ENCODE peak calls at places on chromosomes 5 and 9, in nine cellular contexts. One of them, this sample, is unnamed.

GRCh38 chr9:27861887-27862286 is 288.6 kb upstream of the C9orf72 start:
- DNase-seq in HCT116: no peak
- DNase-seq in activated CD4-positive, alpha-beta T cell treated with anti-CD3 and anti-CD28 coated beads, Interleukin-2, amount 50 U/mL, for 1 hour: no peak
- DNase-seq in ureter: no peak
- DNase-seq in NCI-H510A treated with DMSO at 0.1 percent for 48 hours: no peak
- DNase-seq in stimulated activated naive CD8-positive, alpha-beta T cell treated with anti-CD3 and anti-CD28 coated beads, Interleukin-15, amount 100 ng/mL, for 72 hours: no peak
- DNase-seq in A549: no peak
- DNase-seq in iPS-NIHi11: no peak
- DNase-seq in mucosa of gallbladder: no peak
- DNase-seq in this sample: no peak

GRCh38 chr5:136006164-136006563 is 22.6 kb upstream of the TGFBI start:
- DNase-seq in HCT116: no peak
- DNase-seq in activated CD4-positive, alpha-beta T cell treated with anti-CD3 and anti-CD28 coated beads, Interleukin-2, amount 50 U/mL, for 1 hour: no peak
- DNase-seq in ureter: no peak
- DNase-seq in NCI-H510A treated with DMSO at 0.1 percent for 48 hours: no peak
- DNase-seq in stimulated activated naive CD8-positive, alpha-beta T cell treated with anti-CD3 and anti-CD28 coated beads, Interleukin-15, amount 100 ng/mL, for 72 hours: no peak
- DNase-seq in A549: peak; percentile 69
- DNase-seq in iPS-NIHi11: no peak
- DNase-seq in mucosa of gallbladder: no peak
- DNase-seq in this sample: no peak

GRCh38 chr9:133777111-133777791 is 39.1 kb upstream of the SARDH start:
- DNase-seq in HCT116: no peak
- DNase-seq in activated CD4-positive, alpha-beta T cell treated with anti-CD3 and anti-CD28 coated beads, Interleukin-2, amount 50 U/mL, for 1 hour: no peak
- DNase-seq in ureter: no peak
- DNase-seq in NCI-H510A treated with DMSO at 0.1 percent for 48 hours: no peak
- DNase-seq in stimulated activated naive CD8-positive, alpha-beta T cell treated with anti-CD3 and anti-CD28 coated beads, Interleukin-15, amount 100 ng/mL, for 72 hours: no peak
- DNase-seq in A549: no peak
- DNase-seq in iPS-NIHi11: no peak
- DNase-seq in mucosa of gallbladder: no peak
- DNase-seq in this sample: no peak

GRCh38 chr9:92728831-92729734 is 35.5 kb downstream of the BICD2 start:
- DNase-seq in HCT116: no peak
- DNase-seq in activated CD4-positive, alpha-beta T cell treated with anti-CD3 and anti-CD28 coated beads, Interleukin-2, amount 50 U/mL, for 1 hour: no peak
- DNase-seq in ureter: no peak
- DNase-seq in NCI-H510A treated with DMSO at 0.1 percent for 48 hours: no peak
- DNase-seq in stimulated activated naive CD8-positive, alpha-beta T cell treated with anti-CD3 and anti-CD28 coated beads, Interleukin-15, amount 100 ng/mL, for 72 hours: no peak
- DNase-seq in A549: no peak
- DNase-seq in iPS-NIHi11: no peak
- DNase-seq in mucosa of gallbladder: no peak
- DNase-seq in this sample: no peak

GRCh38 chr5:178207183-178207916 is 3.0 kb downstream of the HNRNPAB start:
- DNase-seq in HCT116: no peak
- DNase-seq in activated CD4-positive, alpha-beta T cell treated with anti-CD3 and anti-CD28 coated beads, Interleukin-2, amount 50 U/mL, for 1 hour: no peak
- DNase-seq in ureter: no peak
- DNase-seq in NCI-H510A treated with DMSO at 0.1 percent for 48 hours: no peak
- DNase-seq in stimulated activated naive CD8-positive, alpha-beta T cell treated with anti-CD3 and anti-CD28 coated beads, Interleukin-15, amount 100 ng/mL, for 72 hours: no peak
- DNase-seq in A549: peak; percentile 31
- DNase-seq in iPS-NIHi11: no peak
- DNase-seq in mucosa of gallbladder: peak; percentile 77
- DNase-seq in this sample: no peak

GRCh38 chr9:121871431-121872025 is 220.1 kb downstream of the DAB2IP start:
- DNase-seq in HCT116: no peak
- DNase-seq in activated CD4-positive, alpha-beta T cell treated with anti-CD3 and anti-CD28 coated beads, Interleukin-2, amount 50 U/mL, for 1 hour: no peak
- DNase-seq in ureter: no peak
- DNase-seq in NCI-H510A treated with DMSO at 0.1 percent for 48 hours: no peak
- DNase-seq in stimulated activated naive CD8-positive, alpha-beta T cell treated with anti-CD3 and anti-CD28 coated beads, Interleukin-15, amount 100 ng/mL, for 72 hours: no peak
- DNase-seq in A549: no peak
- DNase-seq in iPS-NIHi11: no peak
- DNase-seq in mucosa of gallbladder: no peak
- DNase-seq in this sample: no peak

GRCh38 chr5:88707216-88707965 is 175.6 kb downstream of the MEF2C start:
- DNase-seq in HCT116: no peak
- DNase-seq in activated CD4-positive, alpha-beta T cell treated with anti-CD3 and anti-CD28 coated beads, Interleukin-2, amount 50 U/mL, for 1 hour: no peak
- DNase-seq in ureter: no peak
- DNase-seq in NCI-H510A treated with DMSO at 0.1 percent for 48 hours: no peak
- DNase-seq in stimulated activated naive CD8-positive, alpha-beta T cell treated with anti-CD3 and anti-CD28 coated beads, Interleukin-15, amount 100 ng/mL, for 72 hours: no peak
- DNase-seq in A549: no peak
- DNase-seq in iPS-NIHi11: no peak
- DNase-seq in mucosa of gallbladder: no peak
- DNase-seq in this sample: no peak

GRCh38 chr5:177302354-177303110 is 987 bp downstream of the RAB24 start:
- DNase-seq in HCT116: no peak
- DNase-seq in activated CD4-positive, alpha-beta T cell treated with anti-CD3 and anti-CD28 coated beads, Interleukin-2, amount 50 U/mL, for 1 hour: no peak
- DNase-seq in ureter: no peak
- DNase-seq in NCI-H510A treated with DMSO at 0.1 percent for 48 hours: no peak
- DNase-seq in stimulated activated naive CD8-positive, alpha-beta T cell treated with anti-CD3 and anti-CD28 coated beads, Interleukin-15, amount 100 ng/mL, for 72 hours: no peak
- DNase-seq in A549: no peak
- DNase-seq in iPS-NIHi11: no peak
- DNase-seq in mucosa of gallbladder: no peak
- DNase-seq in this sample: no peak

GRCh38 chr9:78958887-78959286 is 612.9 kb upstream of the TLE4 start:
- DNase-seq in HCT116: peak; percentile 10
- DNase-seq in activated CD4-positive, alpha-beta T cell treated with anti-CD3 and anti-CD28 coated beads, Interleukin-2, amount 50 U/mL, for 1 hour: no peak
- DNase-seq in ureter: no peak
- DNase-seq in NCI-H510A treated with DMSO at 0.1 percent for 48 hours: no peak
- DNase-seq in stimulated activated naive CD8-positive, alpha-beta T cell treated with anti-CD3 and anti-CD28 coated beads, Interleukin-15, amount 100 ng/mL, for 72 hours: no peak
- DNase-seq in A549: peak; percentile 58
- DNase-seq in iPS-NIHi11: peak; percentile 19
- DNase-seq in mucosa of gallbladder: no peak
- DNase-seq in this sample: no peak

GRCh38 chr5:154465169-154465568 is 12.9 kb downstream of the HAND1 start:
- DNase-seq in HCT116: peak; percentile 23
- DNase-seq in activated CD4-positive, alpha-beta T cell treated with anti-CD3 and anti-CD28 coated beads, Interleukin-2, amount 50 U/mL, for 1 hour: no peak
- DNase-seq in ureter: no peak
- DNase-seq in NCI-H510A treated with DMSO at 0.1 percent for 48 hours: no peak
- DNase-seq in stimulated activated naive CD8-positive, alpha-beta T cell treated with anti-CD3 and anti-CD28 coated beads, Interleukin-15, amount 100 ng/mL, for 72 hours: no peak
- DNase-seq in A549: peak; percentile 51
- DNase-seq in iPS-NIHi11: no peak
- DNase-seq in mucosa of gallbladder: no peak
- DNase-seq in this sample: peak; percentile 86

GRCh38 chr5:129591508-129592160 is 131.5 kb downstream of the ADAMTS19 start:
- DNase-seq in HCT116: no peak
- DNase-seq in activated CD4-positive, alpha-beta T cell treated with anti-CD3 and anti-CD28 coated beads, Interleukin-2, amount 50 U/mL, for 1 hour: no peak
- DNase-seq in ureter: no peak
- DNase-seq in NCI-H510A treated with DMSO at 0.1 percent for 48 hours: no peak
- DNase-seq in stimulated activated naive CD8-positive, alpha-beta T cell treated with anti-CD3 and anti-CD28 coated beads, Interleukin-15, amount 100 ng/mL, for 72 hours: no peak
- DNase-seq in A549: no peak
- DNase-seq in iPS-NIHi11: no peak
- DNase-seq in mucosa of gallbladder: no peak
- DNase-seq in this sample: no peak

GRCh38 chr9:93625000-93625399 is 48.6 kb downstream of the PHF2 start:
- DNase-seq in HCT116: no peak
- DNase-seq in activated CD4-positive, alpha-beta T cell treated with anti-CD3 and anti-CD28 coated beads, Interleukin-2, amount 50 U/mL, for 1 hour: no peak
- DNase-seq in ureter: no peak
- DNase-seq in NCI-H510A treated with DMSO at 0.1 percent for 48 hours: no peak
- DNase-seq in stimulated activated naive CD8-positive, alpha-beta T cell treated with anti-CD3 and anti-CD28 coated beads, Interleukin-15, amount 100 ng/mL, for 72 hours: no peak
- DNase-seq in A549: no peak
- DNase-seq in iPS-NIHi11: no peak
- DNase-seq in mucosa of gallbladder: no peak
- DNase-seq in this sample: no peak

GRCh38 chr9:101639785-101640437 is 45.1 kb upstream of the PPP3R2 start:
- DNase-seq in HCT116: no peak
- DNase-seq in activated CD4-positive, alpha-beta T cell treated with anti-CD3 and anti-CD28 coated beads, Interleukin-2, amount 50 U/mL, for 1 hour: no peak
- DNase-seq in ureter: no peak
- DNase-seq in NCI-H510A treated with DMSO at 0.1 percent for 48 hours: no peak
- DNase-seq in stimulated activated naive CD8-positive, alpha-beta T cell treated with anti-CD3 and anti-CD28 coated beads, Interleukin-15, amount 100 ng/mL, for 72 hours: no peak
- DNase-seq in A549: no peak
- DNase-seq in iPS-NIHi11: no peak
- DNase-seq in mucosa of gallbladder: no peak
- DNase-seq in this sample: no peak

GRCh38 chr5:4079881-4080280 is 484.2 kb downstream of the IRX1 start:
- DNase-seq in HCT116: no peak
- DNase-seq in activated CD4-positive, alpha-beta T cell treated with anti-CD3 and anti-CD28 coated beads, Interleukin-2, amount 50 U/mL, for 1 hour: no peak
- DNase-seq in ureter: no peak
- DNase-seq in NCI-H510A treated with DMSO at 0.1 percent for 48 hours: no peak
- DNase-seq in stimulated activated naive CD8-positive, alpha-beta T cell treated with anti-CD3 and anti-CD28 coated beads, Interleukin-15, amount 100 ng/mL, for 72 hours: no peak
- DNase-seq in A549: no peak
- DNase-seq in iPS-NIHi11: no peak
- DNase-seq in mucosa of gallbladder: no peak
- DNase-seq in this sample: no peak

GRCh38 chr9:70873506-70873905 is 247.9 kb downstream of the TRPM3 start:
- DNase-seq in HCT116: no peak
- DNase-seq in activated CD4-positive, alpha-beta T cell treated with anti-CD3 and anti-CD28 coated beads, Interleukin-2, amount 50 U/mL, for 1 hour: no peak
- DNase-seq in ureter: no peak
- DNase-seq in NCI-H510A treated with DMSO at 0.1 percent for 48 hours: no peak
- DNase-seq in stimulated activated naive CD8-positive, alpha-beta T cell treated with anti-CD3 and anti-CD28 coated beads, Interleukin-15, amount 100 ng/mL, for 72 hours: no peak
- DNase-seq in A549: no peak
- DNase-seq in iPS-NIHi11: no peak
- DNase-seq in mucosa of gallbladder: no peak
- DNase-seq in this sample: no peak

GRCh38 chr5:149265559-149265958 is 6.1 kb upstream of the AFAP1L1 start:
- DNase-seq in HCT116: no peak
- DNase-seq in activated CD4-positive, alpha-beta T cell treated with anti-CD3 and anti-CD28 coated beads, Interleukin-2, amount 50 U/mL, for 1 hour: no peak
- DNase-seq in ureter: no peak
- DNase-seq in NCI-H510A treated with DMSO at 0.1 percent for 48 hours: peak; percentile 5
- DNase-seq in stimulated activated naive CD8-positive, alpha-beta T cell treated with anti-CD3 and anti-CD28 coated beads, Interleukin-15, amount 100 ng/mL, for 72 hours: no peak
- DNase-seq in A549: peak; percentile 31
- DNase-seq in iPS-NIHi11: no peak
- DNase-seq in mucosa of gallbladder: no peak
- DNase-seq in this sample: peak; percentile 44

GRCh38 chr5:10400834-10401233 is 40.8 kb upstream of the ROPN1L start:
- DNase-seq in HCT116: no peak
- DNase-seq in activated CD4-positive, alpha-beta T cell treated with anti-CD3 and anti-CD28 coated beads, Interleukin-2, amount 50 U/mL, for 1 hour: no peak
- DNase-seq in ureter: no peak
- DNase-seq in NCI-H510A treated with DMSO at 0.1 percent for 48 hours: no peak
- DNase-seq in stimulated activated naive CD8-positive, alpha-beta T cell treated with anti-CD3 and anti-CD28 coated beads, Interleukin-15, amount 100 ng/mL, for 72 hours: no peak
- DNase-seq in A549: no peak
- DNase-seq in iPS-NIHi11: no peak
- DNase-seq in mucosa of gallbladder: no peak
- DNase-seq in this sample: no peak

GRCh38 chr5:179243333-179243732 is 101.9 kb downstream of the ADAMTS2 start:
- DNase-seq in HCT116: no peak
- DNase-seq in activated CD4-positive, alpha-beta T cell treated with anti-CD3 and anti-CD28 coated beads, Interleukin-2, amount 50 U/mL, for 1 hour: no peak
- DNase-seq in ureter: no peak
- DNase-seq in NCI-H510A treated with DMSO at 0.1 percent for 48 hours: no peak
- DNase-seq in stimulated activated naive CD8-positive, alpha-beta T cell treated with anti-CD3 and anti-CD28 coated beads, Interleukin-15, amount 100 ng/mL, for 72 hours: no peak
- DNase-seq in A549: no peak
- DNase-seq in iPS-NIHi11: no peak
- DNase-seq in mucosa of gallbladder: no peak
- DNase-seq in this sample: no peak

GRCh38 chr5:42543774-42544173 is 120.5 kb downstream of the GHR start:
- DNase-seq in HCT116: no peak
- DNase-seq in activated CD4-positive, alpha-beta T cell treated with anti-CD3 and anti-CD28 coated beads, Interleukin-2, amount 50 U/mL, for 1 hour: no peak
- DNase-seq in ureter: no peak
- DNase-seq in NCI-H510A treated with DMSO at 0.1 percent for 48 hours: no peak
- DNase-seq in stimulated activated naive CD8-positive, alpha-beta T cell treated with anti-CD3 and anti-CD28 coated beads, Interleukin-15, amount 100 ng/mL, for 72 hours: no peak
- DNase-seq in A549: no peak
- DNase-seq in iPS-NIHi11: no peak
- DNase-seq in mucosa of gallbladder: no peak
- DNase-seq in this sample: no peak

GRCh38 chr9:30774326-30774725 is 1610.1 kb upstream of the ACO1 start:
- DNase-seq in HCT116: no peak
- DNase-seq in activated CD4-positive, alpha-beta T cell treated with anti-CD3 and anti-CD28 coated beads, Interleukin-2, amount 50 U/mL, for 1 hour: no peak
- DNase-seq in ureter: no peak
- DNase-seq in NCI-H510A treated with DMSO at 0.1 percent for 48 hours: no peak
- DNase-seq in stimulated activated naive CD8-positive, alpha-beta T cell treated with anti-CD3 and anti-CD28 coated beads, Interleukin-15, amount 100 ng/mL, for 72 hours: no peak
- DNase-seq in A549: peak; percentile 41
- DNase-seq in iPS-NIHi11: peak; percentile 29
- DNase-seq in mucosa of gallbladder: no peak
- DNase-seq in this sample: no peak

GRCh38 chr9:83688921-83689320 is 18.8 kb downstream of the UBQLN1 start:
- DNase-seq in HCT116: no peak
- DNase-seq in activated CD4-positive, alpha-beta T cell treated with anti-CD3 and anti-CD28 coated beads, Interleukin-2, amount 50 U/mL, for 1 hour: no peak
- DNase-seq in ureter: no peak
- DNase-seq in NCI-H510A treated with DMSO at 0.1 percent for 48 hours: no peak
- DNase-seq in stimulated activated naive CD8-positive, alpha-beta T cell treated with anti-CD3 and anti-CD28 coated beads, Interleukin-15, amount 100 ng/mL, for 72 hours: no peak
- DNase-seq in A549: no peak
- DNase-seq in iPS-NIHi11: no peak
- DNase-seq in mucosa of gallbladder: no peak
- DNase-seq in this sample: no peak

GRCh38 chr9:72537671-72538070 is 16.3 kb downstream of the TMC1 start:
- DNase-seq in HCT116: no peak
- DNase-seq in activated CD4-positive, alpha-beta T cell treated with anti-CD3 and anti-CD28 coated beads, Interleukin-2, amount 50 U/mL, for 1 hour: no peak
- DNase-seq in ureter: no peak
- DNase-seq in NCI-H510A treated with DMSO at 0.1 percent for 48 hours: no peak
- DNase-seq in stimulated activated naive CD8-positive, alpha-beta T cell treated with anti-CD3 and anti-CD28 coated beads, Interleukin-15, amount 100 ng/mL, for 72 hours: no peak
- DNase-seq in A549: no peak
- DNase-seq in iPS-NIHi11: no peak
- DNase-seq in mucosa of gallbladder: no peak
- DNase-seq in this sample: no peak

GRCh38 chr9:133778336-133778995 is 40.3 kb upstream of the SARDH start:
- DNase-seq in HCT116: no peak
- DNase-seq in activated CD4-positive, alpha-beta T cell treated with anti-CD3 and anti-CD28 coated beads, Interleukin-2, amount 50 U/mL, for 1 hour: no peak
- DNase-seq in ureter: no peak
- DNase-seq in NCI-H510A treated with DMSO at 0.1 percent for 48 hours: no peak
- DNase-seq in stimulated activated naive CD8-positive, alpha-beta T cell treated with anti-CD3 and anti-CD28 coated beads, Interleukin-15, amount 100 ng/mL, for 72 hours: no peak
- DNase-seq in A549: no peak
- DNase-seq in iPS-NIHi11: no peak
- DNase-seq in mucosa of gallbladder: no peak
- DNase-seq in this sample: no peak

GRCh38 chr5:20617876-20618275 is 629.9 kb upstream of the CDH18 start:
- DNase-seq in HCT116: no peak
- DNase-seq in activated CD4-positive, alpha-beta T cell treated with anti-CD3 and anti-CD28 coated beads, Interleukin-2, amount 50 U/mL, for 1 hour: no peak
- DNase-seq in ureter: no peak
- DNase-seq in NCI-H510A treated with DMSO at 0.1 percent for 48 hours: no peak
- DNase-seq in stimulated activated naive CD8-positive, alpha-beta T cell treated with anti-CD3 and anti-CD28 coated beads, Interleukin-15, amount 100 ng/mL, for 72 hours: no peak
- DNase-seq in A549: no peak
- DNase-seq in iPS-NIHi11: peak; percentile 17
- DNase-seq in mucosa of gallbladder: no peak
- DNase-seq in this sample: no peak

GRCh38 chr5:133242221-133242835 is 190.5 kb downstream of the HSPA4 start:
- DNase-seq in HCT116: no peak
- DNase-seq in activated CD4-positive, alpha-beta T cell treated with anti-CD3 and anti-CD28 coated beads, Interleukin-2, amount 50 U/mL, for 1 hour: no peak
- DNase-seq in ureter: no peak
- DNase-seq in NCI-H510A treated with DMSO at 0.1 percent for 48 hours: no peak
- DNase-seq in stimulated activated naive CD8-positive, alpha-beta T cell treated with anti-CD3 and anti-CD28 coated beads, Interleukin-15, amount 100 ng/mL, for 72 hours: no peak
- DNase-seq in A549: no peak
- DNase-seq in iPS-NIHi11: no peak
- DNase-seq in mucosa of gallbladder: no peak
- DNase-seq in this sample: no peak

GRCh38 chr9:124950050-124950718 is 9.3 kb upstream of the GOLGA1 start:
- DNase-seq in HCT116: no peak
- DNase-seq in activated CD4-positive, alpha-beta T cell treated with anti-CD3 and anti-CD28 coated beads, Interleukin-2, amount 50 U/mL, for 1 hour: no peak
- DNase-seq in ureter: no peak
- DNase-seq in NCI-H510A treated with DMSO at 0.1 percent for 48 hours: no peak
- DNase-seq in stimulated activated naive CD8-positive, alpha-beta T cell treated with anti-CD3 and anti-CD28 coated beads, Interleukin-15, amount 100 ng/mL, for 72 hours: no peak
- DNase-seq in A549: no peak
- DNase-seq in iPS-NIHi11: no peak
- DNase-seq in mucosa of gallbladder: no peak
- DNase-seq in this sample: no peak

GRCh38 chr5:139181835-139182452 is 16.2 kb downstream of the SIL1 start:
- DNase-seq in HCT116: peak; percentile 36
- DNase-seq in activated CD4-positive, alpha-beta T cell treated with anti-CD3 and anti-CD28 coated beads, Interleukin-2, amount 50 U/mL, for 1 hour: no peak
- DNase-seq in ureter: no peak
- DNase-seq in NCI-H510A treated with DMSO at 0.1 percent for 48 hours: no peak
- DNase-seq in stimulated activated naive CD8-positive, alpha-beta T cell treated with anti-CD3 and anti-CD28 coated beads, Interleukin-15, amount 100 ng/mL, for 72 hours: no peak
- DNase-seq in A549: peak; percentile 20
- DNase-seq in iPS-NIHi11: no peak
- DNase-seq in mucosa of gallbladder: no peak
- DNase-seq in this sample: no peak

GRCh38 chr5:78841767-78842166 is 143.3 kb downstream of the ARSB start:
- DNase-seq in HCT116: no peak
- DNase-seq in activated CD4-positive, alpha-beta T cell treated with anti-CD3 and anti-CD28 coated beads, Interleukin-2, amount 50 U/mL, for 1 hour: no peak
- DNase-seq in ureter: no peak
- DNase-seq in NCI-H510A treated with DMSO at 0.1 percent for 48 hours: no peak
- DNase-seq in stimulated activated naive CD8-positive, alpha-beta T cell treated with anti-CD3 and anti-CD28 coated beads, Interleukin-15, amount 100 ng/mL, for 72 hours: no peak
- DNase-seq in A549: no peak
- DNase-seq in iPS-NIHi11: no peak
- DNase-seq in mucosa of gallbladder: no peak
- DNase-seq in this sample: no peak

GRCh38 chr5:6837519-6838110 is 124.4 kb downstream of the TENT4A start:
- DNase-seq in HCT116: no peak
- DNase-seq in activated CD4-positive, alpha-beta T cell treated with anti-CD3 and anti-CD28 coated beads, Interleukin-2, amount 50 U/mL, for 1 hour: peak; percentile 13
- DNase-seq in ureter: no peak
- DNase-seq in NCI-H510A treated with DMSO at 0.1 percent for 48 hours: no peak
- DNase-seq in stimulated activated naive CD8-positive, alpha-beta T cell treated with anti-CD3 and anti-CD28 coated beads, Interleukin-15, amount 100 ng/mL, for 72 hours: peak; percentile 42
- DNase-seq in A549: peak; percentile 8
- DNase-seq in iPS-NIHi11: peak; percentile 68
- DNase-seq in mucosa of gallbladder: no peak
- DNase-seq in this sample: peak; percentile 55

GRCh38 chr5:127705120-127705892 is 2.1 kb downstream of the CCDC192 start:
- DNase-seq in HCT116: peak; percentile 10
- DNase-seq in activated CD4-positive, alpha-beta T cell treated with anti-CD3 and anti-CD28 coated beads, Interleukin-2, amount 50 U/mL, for 1 hour: no peak
- DNase-seq in ureter: no peak
- DNase-seq in NCI-H510A treated with DMSO at 0.1 percent for 48 hours: no peak
- DNase-seq in stimulated activated naive CD8-positive, alpha-beta T cell treated with anti-CD3 and anti-CD28 coated beads, Interleukin-15, amount 100 ng/mL, for 72 hours: no peak
- DNase-seq in A549: peak; percentile 64
- DNase-seq in iPS-NIHi11: no peak
- DNase-seq in mucosa of gallbladder: no peak
- DNase-seq in this sample: no peak